ENCODE peak calls at places on chromosomes 7 and 10, in six cellular contexts. Y is astrocyte of the cerebellum, S is colonic mucosa, G is fibroblast of lung, D is coronary artery, J is omental fat pad. P is an unnamed sample.
A peak's percentile ranks its signal among the peaks of the same experiment; 100 is the strongest.

GRCh38 chr7:92653136-92653535 is 62.9 kb upstream of the FAM133B start:
- DNase-seq in J (no peak), Y (no peak), S (no peak), G (no peak), D (no peak), P (no peak)

GRCh38 chr10:49661291-49661856 is 18.1 kb upstream of the C10orf53 start:
- DNase-seq in Y (no peak), J (no peak), D (peak; percentile 11), S (no peak), G (no peak), P (no peak)

GRCh38 chr10:127790165-127790564 is 53.2 kb downstream of the FOXI2 start:
- DNase-seq in J (no peak), D (no peak), G (no peak), Y (no peak), S (no peak), P (no peak)

GRCh38 chr7:34087892-34088891 is 182.9 kb downstream of the BMPER start:
- DNase-seq in S (peak; percentile 52), G (peak; percentile 47), Y (no peak), D (no peak), J (no peak), P (peak; percentile 44)

GRCh38 chr7:103446046-103446520 is at the start of gene SLC26A5:
- DNase-seq in J (no peak), Y (no peak), G (no peak), S (peak; percentile 66), D (no peak), P (no peak)

GRCh38 chr7:99497771-99498545 is 2.1 kb downstream of the ZNF394 start:
- DNase-seq in S (no peak), J (no peak), G (no peak), D (no peak), Y (no peak), P (no peak)

GRCh38 chr10:46006219-46006618 is 24.2 kb downstream of the NCOA4 start:
- DNase-seq in J (no peak), S (no peak), D (no peak), Y (no peak), G (peak; percentile 63), P (peak; percentile 74)

GRCh38 chr10:127102176-127102575 is 94.2 kb downstream of the INSYN2A start:
- DNase-seq in J (no peak), S (no peak), Y (no peak), D (no peak), G (no peak), P (no peak)

GRCh38 chr7:157228864-157229422 is 90.2 kb downstream of the UBE3C start:
- DNase-seq in J (no peak), G (peak; percentile 40), D (no peak), Y (no peak), S (no peak), P (peak; percentile 38)

GRCh38 chr7:38463277-38464224 is 167.6 kb downstream of the AMPH start:
- DNase-seq in Y (peak; percentile 83), G (peak; percentile 90), S (peak; percentile 36), D (no peak), J (no peak), P (no peak)

GRCh38 chr10:79235765-79236755 is 111.2 kb upstream of the PPIF start:
- DNase-seq in J (no peak), S (no peak), D (no peak), Y (no peak), G (no peak), P (no peak)

GRCh38 chr10:3417096-3417495 is 244.5 kb upstream of the PITRM1 start:
- DNase-seq in D (no peak), Y (no peak), S (no peak), J (no peak), G (no peak), P (no peak)

GRCh38 chr7:112266595-112267270 is 60.2 kb downstream of the ZNF277 start:
- DNase-seq in G (peak; percentile 47), S (no peak), D (no peak), Y (no peak), J (no peak), P (peak; percentile 50)

GRCh38 chr10:8214587-8214986 is 160.1 kb downstream of the GATA3 start:
- DNase-seq in D (no peak), G (no peak), S (no peak), J (no peak), Y (no peak), P (no peak)

GRCh38 chr7:75732764-75733630 is 5.7 kb downstream of the HIP1 start:
- DNase-seq in S (no peak), G (peak; percentile 73), D (no peak), Y (peak; percentile 80), J (no peak), P (peak; percentile 97)

GRCh38 chr7:76356115-76356514 is 2.7 kb downstream of the YWHAG start:
- DNase-seq in G (no peak), S (no peak), Y (no peak), J (no peak), D (no peak), P (no peak)

GRCh38 chr10:86520871-86521619 is 547 bp downstream of the WAPL start:
- DNase-seq in D (peak; percentile 77), J (peak; percentile 44), S (peak; percentile 79), G (peak; percentile 57), Y (no peak), P (peak; percentile 47)

GRCh38 chr10:27540672-27541071 is 36.6 kb downstream of the RAB18 start:
- DNase-seq in Y (no peak), S (no peak), J (no peak), D (no peak), G (no peak), P (no peak)

GRCh38 chr7:111605246-111605645 is 43.0 kb upstream of the IMMP2L start:
- DNase-seq in J (no peak), Y (no peak), D (no peak), S (no peak), G (no peak), P (no peak)

GRCh38 chr7:81526971-81527370 is 242.9 kb downstream of the HGF start:
- DNase-seq in Y (no peak), J (no peak), G (no peak), D (no peak), S (no peak), P (no peak)

GRCh38 chr7:100169147-100169850 is 882 bp upstream of the GAL3ST4 start:
- DNase-seq in G (no peak), Y (no peak), S (no peak), D (no peak), J (no peak), P (no peak)

GRCh38 chr10:105149371-105149871 is 508.3 kb downstream of the SORCS3 start:
- DNase-seq in J (no peak), Y (peak; percentile 49), D (no peak), S (no peak), G (no peak), P (no peak)

GRCh38 chr7:154794147-154794780 is 208.7 kb downstream of the PAXIP1 start:
- DNase-seq in S (peak; percentile 34), D (no peak), J (no peak), Y (no peak), G (no peak), P (no peak)
- TF ChIP-seq CTCF in S (peak; percentile 40), D (no peak), J (no peak), Y (peak; percentile 33), G (no peak), P (no peak)

GRCh38 chr7:42574693-42575084 is 337.2 kb downstream of the C7orf25 start:
- DNase-seq in D (no peak), G (peak; percentile 25), J (no peak), S (no peak), Y (no peak), P (no peak)
- TF ChIP-seq CTCF in D (no peak), G (no peak), J (no peak), S (no peak), Y (peak; percentile 18), P (peak; percentile 33)

DNA sequence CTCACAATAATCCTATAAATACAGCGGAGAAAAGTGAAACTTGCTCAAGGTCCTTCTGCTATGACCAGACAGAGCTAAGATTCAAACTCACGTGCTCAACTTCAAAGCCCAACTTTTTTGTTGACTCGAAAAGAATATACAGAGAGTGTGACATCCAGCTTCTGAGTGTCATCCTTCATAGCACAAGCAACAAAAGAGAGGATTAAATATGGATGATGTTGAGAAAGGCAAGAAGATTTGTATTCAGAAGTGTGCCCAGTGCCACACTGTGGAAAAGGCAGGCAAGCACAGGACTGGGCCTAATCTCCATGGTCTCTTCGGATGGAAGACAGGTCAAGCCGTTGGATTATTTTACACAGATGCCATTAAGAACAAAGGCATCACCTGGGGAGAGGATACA is 2.1 kb upstream of the FAM3C start:
- DNase-seq in G (no peak), S (no peak), Y (no peak), D (no peak), J (no peak), P (no peak)
- TF ChIP-seq CTCF in G (no peak), S (no peak), Y (peak; percentile 33), D (no peak), J (no peak), P (peak; percentile 45)

GRCh38 chr10:120221873-120222485 is 235.0 kb upstream of the PLPP4 start:
- DNase-seq in J (no peak), D (no peak), S (peak; percentile 54), G (no peak), Y (peak; percentile 22), P (peak; percentile 82)
- TF ChIP-seq CTCF in J (no peak), D (no peak), S (peak; percentile 51), G (peak; percentile 36), Y (peak; percentile 58), P (peak; percentile 89)

GRCh38 chr7:1640376-1641172 is 29.5 kb upstream of the ELFN1 start:
- DNase-seq in D (no peak), G (no peak), J (no peak), Y (no peak), S (no peak), P (no peak)
- TF ChIP-seq CTCF in D (no peak), G (no peak), J (no peak), Y (no peak), S (no peak), P (peak; percentile 41)

DNA sequence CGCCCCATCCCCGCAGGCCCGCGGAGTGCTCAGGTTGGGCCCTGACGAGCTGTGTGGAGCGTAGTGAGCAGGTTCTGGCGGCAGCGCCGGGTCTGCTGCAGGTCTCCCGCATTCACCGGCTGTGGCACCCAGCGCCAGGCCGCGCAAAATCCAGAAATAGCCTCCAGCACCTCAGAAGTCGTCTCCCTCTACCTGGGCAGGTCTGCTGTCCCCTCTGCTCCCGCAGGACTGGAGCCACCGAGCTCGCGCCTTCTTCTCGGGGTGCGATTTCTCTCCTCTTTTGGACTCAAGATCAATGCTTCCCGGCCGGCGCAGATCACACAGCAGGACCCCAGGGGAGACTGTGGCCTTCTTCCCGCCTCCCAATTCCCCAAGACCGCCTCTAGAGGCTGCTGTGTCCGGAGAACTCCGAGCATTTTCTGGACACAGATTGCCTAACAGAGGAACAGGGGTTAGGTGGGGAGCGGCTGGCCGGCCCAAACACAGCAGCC is 8.4 kb downstream of the TLX1 start:
- DNase-seq in D (no peak), G (peak; percentile 18), Y (no peak), S (no peak), J (no peak), P (no peak)
- TF ChIP-seq CTCF in D (no peak), G (no peak), Y (peak; percentile 52), S (no peak), J (no peak), P (peak; percentile 64)

DNA sequence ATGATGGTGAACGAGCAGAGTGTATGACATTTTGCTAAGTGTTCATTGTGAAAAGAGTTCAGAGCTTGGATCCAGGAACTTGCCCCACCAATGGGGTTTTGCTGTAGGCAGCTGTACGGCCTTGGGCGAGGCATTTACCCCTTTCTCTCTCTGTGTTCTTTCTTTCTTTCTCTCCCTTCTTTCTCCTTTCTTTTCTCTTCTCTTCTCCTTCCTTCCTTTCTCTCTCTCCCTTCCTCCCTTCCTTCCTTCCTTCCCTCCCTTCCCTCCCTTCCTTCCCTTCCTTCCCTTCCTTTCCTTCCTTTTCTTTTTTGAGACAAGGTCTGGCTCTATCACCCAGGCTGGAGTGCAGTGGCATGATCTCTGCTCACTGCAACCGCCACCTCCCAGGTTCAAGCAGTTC is 45.3 kb upstream of the KMT2C start:
- DNase-seq in Y (no peak), G (no peak), J (no peak), D (no peak), S (no peak), P (no peak)
- TF ChIP-seq CTCF in Y (no peak), G (no peak), J (no peak), D (no peak), S (no peak), P (no peak)